ENCODE peak calls at places on chromosomes 2 and 18, in six cellular contexts. M, B, P, T, W and K are unnamed samples.

GRCh38 chr2:42877532-42877931 is 85.1 kb upstream of the HAAO start:
- DNase-seq in M (no peak), B (no peak), P (no peak), T (no peak), W (peak; percentile 61), K (no peak)

GRCh38 chr2:72263043-72263780 is 115.5 kb upstream of the CYP26B1 start:
- DNase-seq in M (peak; percentile 5), B (no peak), P (no peak), T (no peak), W (peak; percentile 25), K (no peak)

GRCh38 chr2:234607691-234608090 is 110.8 kb upstream of the ARL4C start:
- DNase-seq in M (no peak), B (no peak), P (no peak), T (no peak), W (no peak), K (peak; percentile 72)

GRCh38 chr2:43831438-43832294 is 7.0 kb downstream of the ABCG5 start:
- DNase-seq in M (no peak), B (no peak), P (no peak), T (no peak), W (no peak), K (no peak)

GRCh38 chr2:60884795-60885194 is 3.4 kb downstream of the REL start:
- DNase-seq in M (peak; percentile 36), B (no peak), P (no peak), T (no peak), W (peak; percentile 7), K (peak; percentile 57)

GRCh38 chr2:191006297-191006696 is 7.7 kb downstream of the STAT1 start:
- DNase-seq in M (no peak), B (no peak), P (no peak), T (no peak), W (no peak), K (no peak)

GRCh38 chr2:240875228-240876034 is 6.8 kb downstream of the AGXT start:
- DNase-seq in M (no peak), B (no peak), P (no peak), T (no peak), W (no peak), K (no peak)

GRCh38 chr2:180258041-180258537 is 251.0 kb upstream of the CWC22 start:
- DNase-seq in M (no peak), B (no peak), P (no peak), T (no peak), W (no peak), K (no peak)

GRCh38 chr2:233801357-233802131 is 23.4 kb downstream of the MROH2A start:
- DNase-seq in M (peak; percentile 55), B (no peak), P (no peak), T (no peak), W (no peak), K (no peak)

GRCh38 chr2:215435261-215435808 is 533 bp downstream of the FN1 start:
- DNase-seq in M (no peak), B (no peak), P (peak; percentile 62), T (peak; percentile 74), W (no peak), K (no peak)

GRCh38 chr2:238099709-238100048 is 461 bp upstream of the ESPNL start:
- DNase-seq in M (no peak), B (no peak), P (no peak), T (no peak), W (no peak), K (no peak)

GRCh38 chr2:219643788-219644398 is 16.5 kb downstream of the SLC4A3 start:
- DNase-seq in M (no peak), B (no peak), P (no peak), T (peak; percentile 76), W (no peak), K (no peak)

GRCh38 chr2:27069436-27069835 is 2.0 kb downstream of the OST4 start:
- DNase-seq in M (no peak), B (no peak), P (no peak), T (no peak), W (no peak), K (no peak)

GRCh38 chr18:58866261-58867232 is 1.9 kb downstream of the ZNF532 start:
- DNase-seq in M (no peak), B (no peak), P (no peak), T (no peak), W (no peak), K (no peak)

GRCh38 chr2:206693399-206694137 is 24.6 kb downstream of the DYTN start:
- DNase-seq in M (peak; percentile 69), B (peak; percentile 7), P (peak; percentile 73), T (peak; percentile 36), W (peak; percentile 69), K (peak; percentile 85)

GRCh38 chr2:226643550-226644275 is 155.9 kb downstream of the IRS1 start:
- DNase-seq in M (no peak), B (no peak), P (no peak), T (no peak), W (peak; percentile 44), K (no peak)

GRCh38 chr2:101124684-101125366 is 26.4 kb downstream of the TBC1D8 start:
- DNase-seq in M (peak; percentile 76), B (no peak), P (no peak), T (no peak), W (peak; percentile 91), K (peak; percentile 99)

GRCh38 chr2:164066095-164066494 is 330.3 kb upstream of the FIGN start:
- DNase-seq in M (no peak), B (no peak), P (no peak), T (no peak), W (no peak), K (no peak)

GRCh38 chr2:167340322-167340721 is 452.0 kb downstream of the XIRP2 start:
- DNase-seq in M (no peak), B (no peak), P (no peak), T (no peak), W (no peak), K (no peak)

GRCh38 chr2:85716346-85716880 is 22.3 kb downstream of the GNLY start:
- DNase-seq in M (no peak), B (no peak), P (no peak), T (no peak), W (no peak), K (no peak)

GRCh38 chr2:112032615-112033457 is 22.2 kb upstream of the TMEM87B start:
- DNase-seq in M (peak; percentile 71), B (no peak), P (no peak), T (no peak), W (peak; percentile 96), K (peak; percentile 49)

GRCh38 chr2:121489284-121489683 is 41.4 kb upstream of the RNU4ATAC start:
- DNase-seq in M (peak; percentile 68), B (no peak), P (no peak), T (no peak), W (peak; percentile 36), K (no peak)

DNA sequence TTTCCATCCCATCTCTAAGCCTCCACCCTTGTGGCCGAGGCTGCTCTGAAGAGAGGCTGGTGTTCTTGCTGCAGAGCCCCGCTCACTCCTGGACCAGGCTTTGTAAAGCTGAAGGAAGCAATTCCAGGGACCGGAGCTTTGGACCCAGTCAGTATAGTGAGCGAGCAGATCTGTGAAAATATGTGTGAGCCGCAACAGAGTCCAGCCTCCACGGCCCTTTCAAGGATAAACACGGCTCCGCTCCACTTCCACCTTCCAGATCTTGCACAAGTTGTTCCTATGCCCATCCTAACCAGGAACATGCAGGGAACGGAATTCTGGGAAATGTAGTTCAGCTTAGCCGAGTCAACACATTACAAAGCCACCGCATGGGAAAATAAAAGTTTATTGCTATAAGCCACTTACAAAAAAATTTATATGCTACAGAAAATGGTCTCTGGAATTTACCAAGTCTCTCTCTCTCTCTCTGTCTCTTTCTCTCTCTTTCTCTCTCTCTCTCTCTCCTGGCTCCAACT is 151.7 kb upstream of the ZNF521 start:
- DNase-seq in M (peak; percentile 87), B (peak; percentile 9), P (peak; percentile 41), T (peak; percentile 44), W (peak; percentile 79), K (no peak)
- H4K8ac ChIP-seq in M (peak overlapping the region; percentile 64), B (peak overlapping the region; percentile 84), P (no peak overlapping the region), T (no peak overlapping the region), W (peak overlapping the region; percentile 90), K (peak overlapping the region; percentile 80)

DNA sequence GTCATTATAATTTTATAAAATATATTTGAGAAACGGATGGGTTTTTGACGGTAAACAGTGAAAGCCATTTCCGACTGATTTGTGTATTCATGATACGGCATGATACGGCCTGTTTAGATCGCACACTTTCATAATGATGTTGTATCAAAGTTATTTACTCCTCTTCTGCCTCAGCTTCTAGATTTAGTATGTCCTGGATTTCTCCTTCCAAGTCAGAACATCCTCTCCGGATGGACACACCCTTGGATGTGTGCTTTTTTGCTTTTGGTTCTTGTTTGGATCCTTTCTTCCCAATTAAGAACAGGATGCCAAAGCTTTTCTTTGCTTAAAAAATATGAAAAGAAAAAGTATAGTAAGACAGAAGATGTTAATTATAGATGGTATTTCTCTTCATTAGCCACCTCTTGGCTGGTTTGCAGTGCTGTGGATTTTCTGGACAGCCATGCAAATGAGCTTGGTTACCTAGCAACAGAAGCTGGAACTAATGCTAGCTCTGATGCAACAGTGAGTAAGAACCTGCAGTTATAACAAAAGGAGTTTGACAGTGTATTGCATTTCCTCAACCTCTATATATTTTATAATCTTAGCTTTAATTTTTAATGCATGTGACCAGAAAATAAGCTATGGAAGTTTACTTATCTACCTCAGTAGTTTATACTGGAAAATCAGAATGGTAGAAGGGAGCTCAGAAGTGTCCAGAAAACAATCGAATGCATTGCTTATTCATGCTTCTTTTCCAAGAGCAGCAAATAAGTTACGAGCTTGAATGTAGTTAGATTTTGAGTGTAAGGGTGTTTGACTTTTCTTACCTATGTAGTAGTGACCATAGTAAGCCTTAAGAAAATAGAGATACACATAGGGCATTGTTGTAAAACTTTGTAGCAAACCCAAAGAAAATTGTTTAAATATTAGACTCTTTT is 27.9 kb downstream of the RMND5A start:
- DNase-seq in M (peak; percentile 90), B (no peak), P (no peak), T (no peak), W (peak; percentile 88), K (peak; percentile 44)
- H3K9ac ChIP-seq in M (no peak overlapping the region), B (no peak overlapping the region), P (no peak overlapping the region), T (no peak overlapping the region), W (peak overlapping the region; percentile 72), K (no peak overlapping the region)

GRCh38 chr2:171741189-171741588 is 53.9 kb downstream of the DYNC1I2 start:
- DNase-seq in M (peak; percentile 69), B (no peak), P (no peak), T (no peak), W (no peak), K (no peak)

GRCh38 chr2:171747371-171747770 is 60.1 kb downstream of the DYNC1I2 start:
- DNase-seq in M (no peak), B (no peak), P (no peak), T (no peak), W (no peak), K (no peak)

GRCh38 chr2:171745806-171746205 is 58.5 kb downstream of the DYNC1I2 start:
- DNase-seq in M (no peak), B (no peak), P (no peak), T (no peak), W (no peak), K (no peak)

DNA sequence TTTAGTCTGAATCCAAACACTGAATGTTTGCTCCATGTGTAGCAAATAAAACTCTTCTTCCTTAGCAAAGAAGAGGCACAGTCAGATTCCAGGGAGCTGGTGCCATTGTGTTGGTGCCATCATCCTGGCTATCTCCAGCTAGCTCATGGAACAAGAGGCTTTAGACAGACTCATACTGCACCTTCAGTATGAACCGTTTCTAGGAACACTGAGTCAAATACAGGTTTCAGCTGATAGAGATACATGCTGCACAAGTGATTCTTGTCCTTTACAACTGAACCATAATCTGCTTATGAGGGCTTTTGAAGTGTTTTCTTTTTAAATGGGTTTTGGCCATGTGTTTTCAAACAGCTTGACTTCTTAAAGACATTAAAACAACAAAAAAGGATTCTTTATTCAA is 57.9 kb downstream of the DYNC1I2 start:
- DNase-seq in M (no peak), B (no peak), P (no peak), T (no peak), W (no peak), K (no peak)
- H3K14ac ChIP-seq in M (no peak overlapping the region), B (no peak overlapping the region), P (no peak overlapping the region), T (no peak overlapping the region), W (no peak overlapping the region), K (no peak overlapping the region)

GRCh38 chr2:195687320-195688086 is 30.5 kb downstream of the SLC39A10 start:
- DNase-seq in M (no peak), B (no peak), P (peak; percentile 80), T (no peak), W (no peak), K (no peak)
- H4K8ac ChIP-seq in M (no peak overlapping the region), B (no peak overlapping the region), P (no peak overlapping the region), T (no peak overlapping the region), W (no peak overlapping the region), K (no peak overlapping the region)